ENCODE peak calls at places on chromosomes 13 and 19, in nine cellular contexts. I, H, D, F, X, U, A, S and W are unnamed samples.

GRCh38 chr19:58118979-58119733 is 21.1 kb upstream of the ZSCAN18 start:
- DNase-seq in U (no peak), S (no peak), F (no peak), D (no peak), I (no peak), X (no peak), H (no peak), A (no peak), W (no peak)

GRCh38 chr13:24339937-24340607 is 30.7 kb downstream of the C1QTNF9 start:
- DNase-seq in S (no peak), H (no peak), X (no peak), D (no peak), A (no peak), I (no peak), F (peak; percentile 45), U (no peak), W (no peak)

GRCh38 chr19:29528350-29528945 is 2.7 kb downstream of the VSTM2B start:
- DNase-seq in U (no peak), D (peak; percentile 60), I (peak; percentile 81), X (peak; percentile 55), F (peak; percentile 100), A (peak; percentile 72), S (peak; percentile 33), H (no peak), W (peak; percentile 85)

GRCh38 chr13:40922437-40923040 is 96.6 kb downstream of the ELF1 start:
- DNase-seq in I (no peak), F (peak; percentile 77), U (no peak), D (no peak), H (no peak), S (no peak), A (no peak), X (no peak), W (no peak)

GRCh38 chr19:46204008-46204407 is 25.5 kb upstream of the IGFL1 start:
- DNase-seq in I (peak; percentile 57), S (no peak), D (no peak), A (no peak), U (no peak), H (no peak), F (no peak), X (no peak), W (no peak)

GRCh38 chr19:7873304-7874079 is 698 bp downstream of the PRR36 start:
- DNase-seq in S (no peak), U (no peak), A (no peak), X (no peak), F (peak; percentile 78), H (no peak), I (no peak), D (no peak), W (no peak)

GRCh38 chr19:15291089-15291488 is 41.2 kb downstream of the BRD4 start:
- DNase-seq in X (no peak), A (peak; percentile 75), D (peak; percentile 65), S (no peak), U (no peak), I (no peak), F (peak; percentile 67), H (no peak), W (peak; percentile 77)

GRCh38 chr13:113060557-113061270 is 44.9 kb upstream of the F7 start:
- DNase-seq in F (no peak), S (no peak), I (peak; percentile 49), D (no peak), X (no peak), U (no peak), A (no peak), H (no peak), W (no peak)

GRCh38 chr19:39372047-39372802 is 18.7 kb downstream of the PAF1 start:
- DNase-seq in F (peak; percentile 97), D (peak; percentile 95), U (no peak), S (peak; percentile 78), A (peak; percentile 91), I (peak; percentile 86), X (no peak), H (no peak), W (peak; percentile 96)

GRCh38 chr13:40897058-40897457 is 107.6 kb downstream of the SLC25A15 start:
- DNase-seq in X (no peak), U (no peak), A (no peak), F (no peak), I (no peak), D (no peak), H (no peak), S (no peak), W (no peak)

GRCh38 chr13:25709088-25709487 is 337.3 kb downstream of the ATP8A2 start:
- DNase-seq in D (no peak), F (no peak), S (no peak), A (no peak), X (no peak), I (no peak), H (no peak), U (no peak), W (no peak)

GRCh38 chr13:44453881-44454280 is 80.3 kb downstream of the SERP2 start:
- DNase-seq in A (no peak), X (no peak), D (no peak), F (no peak), S (no peak), U (no peak), I (no peak), H (no peak), W (no peak)

GRCh38 chr19:35262101-35262761 is 6.5 kb upstream of the USF2 start:
- DNase-seq in D (no peak), A (no peak), U (no peak), H (no peak), X (no peak), S (no peak), I (peak; percentile 53), F (peak; percentile 44), W (no peak)

GRCh38 chr13:111558700-111559088 is 238.3 kb downstream of the TEX29 start:
- DNase-seq in F (no peak), A (no peak), U (no peak), D (no peak), I (peak; percentile 44), S (no peak), H (no peak), X (no peak), W (no peak)

GRCh38 chr13:112760931-112761330 is 71.1 kb downstream of the ATP11A start:
- DNase-seq in F (no peak), D (no peak), U (no peak), A (no peak), S (no peak), H (no peak), X (no peak), I (no peak), W (no peak)

GRCh38 chr19:38733493-38734175 is 10.6 kb downstream of the CAPN12 start:
- DNase-seq in S (no peak), U (no peak), X (no peak), A (no peak), H (no peak), D (peak; percentile 48), I (peak; percentile 78), F (peak; percentile 94), W (peak; percentile 55)

GRCh38 chr19:5585461-5586299 is 17.9 kb upstream of the TINCR start:
- DNase-seq in S (no peak), A (no peak), U (no peak), D (no peak), H (no peak), I (peak; percentile 76), F (peak; percentile 84), X (no peak), W (no peak)

GRCh38 chr19:55544776-55545439 is 435 bp downstream of the SBK3 start:
- DNase-seq in F (peak; percentile 70), H (no peak), S (no peak), U (no peak), I (no peak), X (no peak), D (no peak), A (no peak), W (no peak)

GRCh38 chr19:3073159-3073563 is 10.9 kb upstream of the TLE5 start:
- DNase-seq in D (peak; percentile 36), H (no peak), U (no peak), S (no peak), I (no peak), X (peak; percentile 70), F (peak; percentile 79), A (peak; percentile 75), W (peak; percentile 60)

GRCh38 chr19:46841458-46842083 is 9.1 kb downstream of the AP2S1 start:
- DNase-seq in F (peak; percentile 93), H (no peak), D (peak; percentile 86), I (peak; percentile 92), U (no peak), X (no peak), S (no peak), A (peak; percentile 82), W (peak; percentile 80)

GRCh38 chr13:28754698-28755545 is 36.2 kb upstream of the SLC46A3 start:
- DNase-seq in X (no peak), A (peak; percentile 70), S (no peak), F (no peak), H (no peak), U (no peak), D (peak; percentile 61), I (no peak), W (peak; percentile 26)

GRCh38 chr13:20873348-20873747 is 29.2 kb downstream of the XPO4 start:
- DNase-seq in X (peak; percentile 62), F (peak; percentile 14), S (no peak), U (no peak), H (no peak), A (peak; percentile 52), D (peak; percentile 57), I (no peak), W (peak; percentile 78)

GRCh38 chr13:74114202-74114601 is 20.0 kb downstream of the KLF12 start:
- DNase-seq in U (no peak), I (no peak), D (peak; percentile 71), H (no peak), A (peak; percentile 61), S (no peak), X (no peak), F (no peak), W (peak; percentile 81)

GRCh38 chr19:1967087-1967608 is 26.2 kb downstream of the CSNK1G2 start:
- DNase-seq in H (no peak), I (no peak), X (no peak), A (no peak), D (no peak), F (no peak), S (no peak), U (no peak), W (no peak)

GRCh38 chr19:43538922-43539321 is 5.9 kb downstream of the ZNF575 start:
- DNase-seq in F (peak; percentile 31), D (no peak), I (no peak), X (no peak), U (no peak), S (no peak), A (no peak), H (no peak), W (no peak)

GRCh38 chr19:21317821-21318220 is 11.4 kb downstream of the ZNF708 start:
- DNase-seq in U (no peak), H (no peak), X (no peak), F (no peak), A (no peak), D (no peak), S (no peak), I (no peak), W (no peak)

GRCh38 chr19:33902802-33903488 is 106.3 kb downstream of the KCTD15 start:
- DNase-seq in S (no peak), A (no peak), I (no peak), D (no peak), X (no peak), H (no peak), U (no peak), F (no peak), W (no peak)

GRCh38 chr19:51680474-51680873 is 12.7 kb upstream of the SPACA6 start:
- DNase-seq in U (no peak), H (no peak), D (no peak), F (no peak), S (no peak), A (no peak), X (no peak), I (no peak), W (no peak)

GRCh38 chr19:36973844-36974195 is 57.7 kb downstream of the ZNF568 start:
- DNase-seq in H (no peak), A (no peak), U (no peak), F (peak; percentile 73), S (no peak), X (no peak), D (no peak), I (no peak), W (no peak)

GRCh38 chr19:28294395-28294794 is 918.6 kb downstream of the UQCRFS1 start:
- DNase-seq in F (no peak), I (no peak), X (no peak), A (peak; percentile 61), H (no peak), D (no peak), U (no peak), S (no peak), W (peak; percentile 88)

GRCh38 chr19:1355258-1355973 is 28.3 kb upstream of the NDUFS7 start:
- DNase-seq in F (peak; percentile 94), A (peak; percentile 19), I (no peak), X (no peak), D (no peak), S (no peak), H (no peak), U (no peak), W (peak; percentile 53)